ENCODE peak calls at places on chromosome 2, in four cellular contexts. One of them, this sample, is unnamed.

GRCh38 chr2:128438586-128438985 is 119.9 kb upstream of the HS6ST1 start:
- DNase-seq in uterus: no peak
- DNase-seq in sigmoid colon: peak
- DNase-seq in body of pancreas: no peak
- DNase-seq in this sample: no peak

GRCh38 chr2:183209395-183210028 is 85.3 kb downstream of the NUP35 start:
- DNase-seq in uterus: no peak
- DNase-seq in sigmoid colon: no peak
- DNase-seq in body of pancreas: no peak
- DNase-seq in this sample: no peak

GRCh38 chr2:132670961-132671781 is 1.2 kb upstream of the LYPD1 start:
- DNase-seq in uterus: no peak
- DNase-seq in sigmoid colon: no peak
- DNase-seq in body of pancreas: no peak
- DNase-seq in this sample: peak

GRCh38 chr2:24544456-24545115 is 53.5 kb downstream of the NCOA1 start:
- DNase-seq in uterus: no peak
- DNase-seq in sigmoid colon: no peak
- DNase-seq in body of pancreas: no peak
- DNase-seq in this sample: no peak

GRCh38 chr2:211516537-211516936 is 960.1 kb downstream of the CPS1 start:
- DNase-seq in uterus: no peak
- DNase-seq in sigmoid colon: no peak
- DNase-seq in body of pancreas: no peak
- DNase-seq in this sample: no peak

GRCh38 chr2:239441261-239441701 is 40.5 kb upstream of the HDAC4 start:
- DNase-seq in uterus: no peak
- DNase-seq in sigmoid colon: no peak
- DNase-seq in body of pancreas: no peak
- DNase-seq in this sample: no peak

GRCh38 chr2:146844226-146844990 is 1000.4 kb upstream of the ACVR2A start:
- DNase-seq in uterus: no peak
- DNase-seq in sigmoid colon: no peak
- DNase-seq in body of pancreas: no peak
- DNase-seq in this sample: peak

GRCh38 chr2:27303093-27304025 is 4.9 kb downstream of the UCN start:
- DNase-seq in uterus: peak
- DNase-seq in sigmoid colon: no peak
- DNase-seq in body of pancreas: peak
- DNase-seq in this sample: peak

GRCh38 chr2:95009009-95009760 is 16.3 kb upstream of the MAL start:
- DNase-seq in uterus: no peak
- DNase-seq in sigmoid colon: no peak
- DNase-seq in body of pancreas: no peak
- DNase-seq in this sample: no peak

GRCh38 chr2:38293152-38293865 is 83.8 kb downstream of the ATL2 start:
- DNase-seq in uterus: no peak
- DNase-seq in sigmoid colon: no peak
- DNase-seq in body of pancreas: no peak
- DNase-seq in this sample: no peak

GRCh38 chr2:26274058-26274613 is 29.4 kb downstream of the HADHB start:
- DNase-seq in uterus: peak
- DNase-seq in sigmoid colon: peak
- DNase-seq in body of pancreas: peak
- DNase-seq in this sample: no peak

GRCh38 chr2:42853571-42854206 is 61.3 kb upstream of the HAAO start:
- DNase-seq in uterus: no peak
- DNase-seq in sigmoid colon: peak
- DNase-seq in body of pancreas: no peak
- DNase-seq in this sample: no peak

GRCh38 chr2:145022021-145022670 is 502.2 kb upstream of the ZEB2 start:
- DNase-seq in uterus: no peak
- DNase-seq in sigmoid colon: no peak
- DNase-seq in body of pancreas: no peak
- DNase-seq in this sample: no peak

GRCh38 chr2:61328707-61329251 is 142.1 kb downstream of the USP34 start:
- DNase-seq in uterus: no peak
- DNase-seq in sigmoid colon: no peak
- DNase-seq in body of pancreas: no peak
- DNase-seq in this sample: no peak

GRCh38 chr2:17515652-17516051 is 2.6 kb downstream of the RAD51AP2 start:
- DNase-seq in uterus: no peak
- DNase-seq in sigmoid colon: no peak
- DNase-seq in body of pancreas: no peak
- DNase-seq in this sample: no peak

GRCh38 chr2:187299122-187299906 is 148.7 kb downstream of the CALCRL start:
- DNase-seq in uterus: no peak
- DNase-seq in sigmoid colon: no peak
- DNase-seq in body of pancreas: no peak
- DNase-seq in this sample: no peak

GRCh38 chr2:69619725-69620124 is 23.8 kb downstream of the AAK1 start:
- DNase-seq in uterus: no peak
- DNase-seq in sigmoid colon: no peak
- DNase-seq in body of pancreas: no peak
- DNase-seq in this sample: no peak

GRCh38 chr2:28621172-28622100 is 125.6 kb downstream of the PLB1 start:
- DNase-seq in uterus: peak
- DNase-seq in sigmoid colon: peak
- DNase-seq in body of pancreas: peak
- DNase-seq in this sample: peak

GRCh38 chr2:202545931-202546330 is 88.8 kb upstream of the FAM117B start:
- DNase-seq in uterus: no peak
- DNase-seq in sigmoid colon: no peak
- DNase-seq in body of pancreas: no peak
- DNase-seq in this sample: no peak

GRCh38 chr2:46365913-46366674 is 68.9 kb downstream of the EPAS1 start:
- DNase-seq in uterus: no peak
- DNase-seq in sigmoid colon: no peak
- DNase-seq in body of pancreas: no peak
- DNase-seq in this sample: no peak

GRCh38 chr2:218832520-218832919 is 917 bp upstream of the PRKAG3 start:
- DNase-seq in uterus: no peak
- DNase-seq in sigmoid colon: no peak
- DNase-seq in body of pancreas: no peak
- DNase-seq in this sample: peak

GRCh38 chr2:12412898-12413305 is 303.8 kb upstream of the TRIB2 start:
- DNase-seq in uterus: no peak
- DNase-seq in sigmoid colon: no peak
- DNase-seq in body of pancreas: no peak
- DNase-seq in this sample: no peak

GRCh38 chr2:102871707-102872106 is 109.9 kb downstream of the TMEM182 start:
- DNase-seq in uterus: no peak
- DNase-seq in sigmoid colon: no peak
- DNase-seq in body of pancreas: no peak
- DNase-seq in this sample: no peak

GRCh38 chr2:45892757-45893156 is 241.3 kb downstream of the PRKCE start:
- DNase-seq in uterus: no peak
- DNase-seq in sigmoid colon: no peak
- DNase-seq in body of pancreas: peak
- DNase-seq in this sample: no peak

GRCh38 chr2:220241423-220241822 is 614.0 kb downstream of the SLC4A3 start:
- DNase-seq in uterus: no peak
- DNase-seq in sigmoid colon: no peak
- DNase-seq in body of pancreas: no peak
- DNase-seq in this sample: no peak

GRCh38 chr2:58039170-58039611 is 7.4 kb upstream of the VRK2 start:
- DNase-seq in uterus: no peak
- DNase-seq in sigmoid colon: no peak
- DNase-seq in body of pancreas: no peak
- DNase-seq in this sample: no peak

GRCh38 chr2:5691659-5692529 is at the start of gene SOX11:
- DNase-seq in uterus: no peak
- DNase-seq in sigmoid colon: peak
- DNase-seq in body of pancreas: no peak
- DNase-seq in this sample: no peak

DNA sequence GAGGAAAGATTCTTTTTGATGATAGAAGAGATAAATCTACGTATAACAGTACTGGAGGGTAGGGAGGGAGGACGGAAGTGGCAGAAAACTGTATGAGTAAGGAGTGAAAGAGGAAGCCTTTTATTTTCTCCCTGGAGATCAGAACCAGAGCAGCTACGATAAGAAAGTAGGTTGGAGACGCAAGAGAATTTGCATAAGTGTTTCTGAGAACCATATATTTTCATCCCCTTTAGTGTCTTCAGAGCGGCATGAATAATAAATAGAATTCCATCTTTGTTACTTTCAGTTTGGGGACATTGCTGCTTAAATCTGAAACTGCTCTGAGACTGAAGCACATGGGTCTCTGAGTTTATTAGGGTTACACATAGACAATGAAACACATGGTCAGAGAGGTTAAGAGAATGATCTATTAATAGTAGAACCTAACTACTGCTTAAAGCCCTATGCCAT is 230.2 kb upstream of the TNP1 start:
- DNase-seq in uterus: no peak
- DNase-seq in sigmoid colon: no peak
- DNase-seq in body of pancreas: no peak
- DNase-seq in this sample: no peak
- TF ChIP-seq POLR2A in uterus: no peak
- TF ChIP-seq POLR2A in sigmoid colon: no peak
- TF ChIP-seq POLR2A in body of pancreas: no peak
- TF ChIP-seq POLR2A in this sample: no peak

DNA sequence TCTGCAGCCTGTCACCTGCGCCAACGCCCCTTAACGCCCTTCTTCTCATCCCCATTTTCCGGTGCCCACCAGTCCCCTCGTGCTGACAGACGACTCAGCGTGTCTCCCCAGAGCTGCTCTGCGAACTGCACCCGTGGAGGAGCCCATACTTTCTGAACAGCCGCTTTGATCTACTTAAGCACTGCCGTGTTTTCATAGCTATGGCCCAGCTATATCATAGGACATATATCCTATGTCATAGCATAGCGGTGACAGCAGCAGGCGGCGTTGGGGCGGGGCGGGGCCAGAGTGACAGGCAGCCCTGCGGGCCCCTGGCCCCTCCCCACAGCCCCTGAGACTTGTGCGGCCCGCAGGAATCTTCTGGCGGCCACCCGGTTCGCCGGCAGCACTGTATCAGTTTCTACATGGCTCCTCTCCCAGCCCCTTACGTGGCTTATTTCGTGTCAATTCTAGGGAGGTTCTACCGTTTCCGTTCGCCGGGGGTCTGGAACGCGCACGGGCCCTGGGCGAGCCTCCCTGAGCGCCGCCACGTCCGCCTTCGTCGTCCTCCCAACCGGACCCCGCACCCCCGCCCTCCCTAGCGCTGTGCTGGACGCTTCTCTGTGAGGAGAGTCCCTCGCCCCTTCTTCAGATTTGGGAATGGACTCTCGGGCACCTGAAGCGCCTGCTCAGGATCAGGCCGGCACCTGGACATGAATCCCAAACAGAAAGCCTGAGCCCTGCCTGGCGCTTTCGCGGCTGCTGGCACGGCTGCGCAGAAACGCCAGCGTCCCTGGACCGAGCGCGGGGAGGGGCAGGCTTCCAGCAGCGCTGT is 35.4 kb downstream of the PTPN18 start:
- DNase-seq in uterus: peak
- DNase-seq in sigmoid colon: peak
- DNase-seq in body of pancreas: peak
- DNase-seq in this sample: peak
- TF ChIP-seq POLR2A in uterus: no peak
- TF ChIP-seq POLR2A in sigmoid colon: peak
- TF ChIP-seq POLR2A in body of pancreas: peak
- TF ChIP-seq POLR2A in this sample: peak

DNA sequence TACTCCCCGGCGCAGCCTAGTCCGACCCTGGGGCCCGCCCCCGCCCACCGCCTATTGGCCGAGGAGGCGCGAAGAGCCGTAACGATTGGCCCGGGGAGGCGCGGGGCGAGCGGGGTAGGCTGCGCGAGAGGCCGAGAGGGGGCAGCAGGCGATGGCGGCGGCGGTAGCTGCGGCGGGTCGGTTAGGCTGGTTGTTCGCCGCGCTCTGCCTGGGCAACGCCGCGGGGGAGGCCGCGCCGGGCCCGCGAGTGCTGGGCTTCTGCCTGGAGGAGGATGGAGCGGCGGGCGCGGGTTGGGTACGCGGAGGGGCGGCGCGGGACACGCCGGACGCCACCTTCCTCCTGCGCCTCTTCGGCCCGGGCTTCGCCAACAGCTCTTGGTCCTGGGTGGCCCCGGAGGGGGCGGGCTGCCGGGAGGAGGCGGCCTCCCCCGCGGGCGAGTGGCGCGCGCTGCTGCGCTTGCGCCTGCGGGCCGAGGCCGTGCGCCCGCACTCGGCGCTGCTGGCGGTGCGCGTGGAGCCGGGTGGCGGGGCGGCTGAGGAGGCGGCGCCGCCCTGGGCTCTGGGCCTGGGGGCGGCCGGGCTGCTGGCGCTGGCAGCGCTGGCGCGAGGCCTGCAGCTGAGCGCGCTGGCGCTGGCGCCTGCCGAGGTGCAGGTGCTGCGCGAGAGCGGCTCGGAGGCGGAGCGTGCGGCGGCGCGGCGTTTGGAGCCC is at the start of gene CNNM3:
- DNase-seq in uterus: peak
- DNase-seq in sigmoid colon: peak
- DNase-seq in body of pancreas: peak
- DNase-seq in this sample: peak
- TF ChIP-seq POLR2A in uterus: peak
- TF ChIP-seq POLR2A in sigmoid colon: no peak
- TF ChIP-seq POLR2A in body of pancreas: peak
- TF ChIP-seq POLR2A in this sample: peak

GRCh38 chr2:237737196-237737865 is 61.2 kb upstream of the RBM44 start:
- DNase-seq in uterus: no peak
- DNase-seq in sigmoid colon: no peak
- DNase-seq in body of pancreas: no peak
- DNase-seq in this sample: no peak
- TF ChIP-seq POLR2A in uterus: no peak
- TF ChIP-seq POLR2A in sigmoid colon: no peak
- TF ChIP-seq POLR2A in body of pancreas: no peak
- TF ChIP-seq POLR2A in this sample: no peak

GRCh38 chr2:48145845-48146452 is 239.7 kb upstream of the FBXO11 start:
- DNase-seq in uterus: no peak
- DNase-seq in sigmoid colon: no peak
- DNase-seq in body of pancreas: no peak
- DNase-seq in this sample: no peak
- TF ChIP-seq POLR2A in uterus: no peak
- TF ChIP-seq POLR2A in sigmoid colon: no peak
- TF ChIP-seq POLR2A in body of pancreas: no peak
- TF ChIP-seq POLR2A in this sample: no peak